ENCODE peak calls at places on chromosomes 3 and 15, in five cellular contexts. C is mammary epithelial cell, T is neural progenitor cell, R is neuronal stem cell, Q is astrocyte. N is an unnamed sample.

GRCh38 chr15:98438326-98438725 is 210.0 kb upstream of the IGF1R start:
- DNase-seq in T (no peak), Q (no peak), R (no peak), C (no peak), N (no peak)

GRCh38 chr3:72584262-72584661 is 264.0 kb downstream of the SHQ1 start:
- DNase-seq in C (no peak), Q (no peak), R (no peak), T (no peak), N (no peak)

GRCh38 chr15:87021771-87022170 is 942.1 kb downstream of the AGBL1 start:
- DNase-seq in Q (peak; percentile 16), C (no peak), R (no peak), T (no peak), N (no peak)

GRCh38 chr3:168034152-168034928 is 61.4 kb downstream of the GOLIM4 start:
- DNase-seq in C (peak; percentile 7), T (no peak), Q (peak; percentile 68), R (no peak), N (no peak)

GRCh38 chr15:33045066-33045810 is 149.3 kb downstream of the FMN1 start:
- DNase-seq in T (no peak), R (no peak), Q (no peak), C (no peak), N (no peak)

GRCh38 chr3:45976191-45977091 is 19.2 kb downstream of the FYCO1 start:
- DNase-seq in C (no peak), R (no peak), Q (no peak), T (no peak), N (no peak)

GRCh38 chr15:27854601-27855000 is 244.5 kb downstream of the OCA2 start:
- DNase-seq in T (no peak), R (no peak), Q (no peak), C (no peak), N (no peak)

GRCh38 chr15:92005154-92005553 is 151.6 kb downstream of the SLCO3A1 start:
- DNase-seq in T (no peak), Q (no peak), R (no peak), C (no peak), N (peak; percentile 81)

GRCh38 chr15:31347067-31347975 is 20.7 kb downstream of the KLF13 start:
- DNase-seq in R (no peak), Q (no peak), C (no peak), T (no peak), N (peak; percentile 50)

GRCh38 chr3:78139166-78139565 is 1099.3 kb downstream of the ROBO2 start:
- DNase-seq in T (no peak), R (no peak), C (peak; percentile 23), Q (peak; percentile 86), N (no peak)

GRCh38 chr15:73322665-73323373 is 45.9 kb downstream of the HCN4 start:
- DNase-seq in T (no peak), Q (no peak), R (no peak), C (no peak), N (no peak)

GRCh38 chr3:69161587-69162196 is 39.3 kb upstream of the LMOD3 start:
- DNase-seq in R (peak; percentile 40), T (peak; percentile 54), Q (no peak), C (peak; percentile 47), N (peak; percentile 54)

GRCh38 chr3:10935028-10935427 is 57.5 kb upstream of the SLC6A1 start:
- DNase-seq in C (no peak), Q (no peak), R (no peak), T (no peak), N (no peak)

GRCh38 chr15:80587816-80588456 is 107.2 kb upstream of the ABHD17C start:
- DNase-seq in R (no peak), T (no peak), Q (peak; percentile 76), C (peak; percentile 49), N (no peak)

GRCh38 chr3:127002195-127003174 is 19.6 kb downstream of the PLXNA1 start:
- DNase-seq in C (peak; percentile 82), Q (peak; percentile 86), R (peak; percentile 79), T (peak; percentile 94), N (peak; percentile 39)

GRCh38 chr15:66802087-66803001 is 100.3 kb downstream of the SMAD6 start:
- DNase-seq in Q (peak; percentile 69), R (no peak), C (no peak), T (no peak), N (no peak)

GRCh38 chr3:66470956-66471686 is 29.7 kb downstream of the LRIG1 start:
- DNase-seq in C (no peak), T (peak; percentile 40), Q (no peak), R (no peak), N (no peak)
- H3K4me1 ChIP-seq in C (peaks cover 18% of the 10 kb centered on the region), T (peaks cover 88% of the 10 kb centered on the region), Q (peaks cover 63% of the 10 kb centered on the region), R (peaks cover 6% of the 10 kb centered on the region), N (peaks cover 84% of the 10 kb centered on the region)

DNA sequence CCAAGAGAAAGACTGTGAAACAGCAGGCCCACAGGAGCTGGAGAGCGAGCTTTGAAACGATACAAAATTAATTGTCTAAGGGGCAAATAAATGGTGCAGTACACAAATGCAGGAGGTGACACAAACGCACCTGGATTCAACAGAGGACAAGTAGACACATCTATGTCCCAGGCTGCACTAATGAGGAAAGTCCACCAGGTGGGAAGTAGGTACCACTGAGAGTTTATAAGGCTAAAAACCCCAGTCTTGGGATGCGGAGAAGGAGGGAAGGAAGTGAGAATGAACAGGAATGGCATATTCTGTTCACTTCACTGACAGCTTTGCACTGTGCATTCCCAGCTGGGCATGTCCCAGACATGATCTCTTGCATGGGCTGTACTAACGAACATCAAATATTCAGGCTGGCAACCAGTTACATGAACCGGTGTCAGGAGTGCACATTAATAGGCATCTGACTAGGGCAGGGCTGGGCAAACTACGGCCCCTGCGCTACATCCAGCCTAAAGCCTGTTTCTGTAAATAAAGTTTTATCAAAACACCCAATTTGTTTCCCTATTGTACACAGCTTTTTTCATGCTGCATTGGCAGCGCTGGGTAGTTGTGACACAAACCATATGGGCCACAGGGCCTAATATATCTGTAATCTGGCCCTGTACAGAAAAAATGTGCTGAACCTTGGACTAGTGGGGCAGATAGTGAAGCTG is 107.1 kb downstream of the IGF2BP2 start:
- DNase-seq in C (peak; percentile 63), Q (no peak), R (no peak), T (no peak), N (no peak)
- H3K4me2 ChIP-seq in C (no peak overlapping the region), Q (peak overlapping the region; percentile 38), R (no peak overlapping the region), T (no peak overlapping the region), N (no peak overlapping the region)

DNA sequence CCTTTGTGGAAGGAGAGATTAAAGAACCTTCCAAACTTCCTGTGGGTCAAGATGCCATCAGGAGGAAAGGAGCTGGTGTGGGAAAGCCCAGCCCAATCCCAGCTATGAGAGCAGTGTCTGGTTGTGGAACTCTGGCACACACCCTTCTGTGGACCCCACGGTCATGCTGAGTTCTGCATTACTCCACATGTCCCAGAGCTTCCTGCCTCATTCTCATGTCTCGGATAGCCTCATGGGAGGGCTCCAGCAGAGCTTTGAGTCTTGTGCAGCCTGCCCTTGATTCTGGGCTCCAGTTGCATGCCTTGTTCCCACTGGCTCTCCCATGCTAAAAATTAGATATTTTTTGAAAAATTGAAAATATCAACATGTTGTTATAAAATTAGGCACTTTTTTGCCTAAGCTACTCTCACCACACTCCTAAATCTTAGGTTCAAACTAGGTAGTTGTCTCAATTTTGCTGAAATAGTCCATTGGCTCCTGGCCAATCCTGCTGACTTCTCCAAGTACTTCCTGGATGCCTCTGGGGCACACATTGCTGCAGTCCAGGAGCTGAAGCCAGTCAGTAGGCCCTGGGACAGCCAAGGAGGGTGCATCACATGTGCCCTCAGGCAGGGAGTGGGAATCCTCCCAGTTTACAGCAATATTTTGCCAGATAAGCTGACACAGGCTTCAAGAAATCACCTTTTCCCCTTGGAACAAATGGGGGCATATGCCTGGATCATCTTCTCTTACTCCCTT is 144.3 kb downstream of the EEFSEC start:
- DNase-seq in R (no peak), C (peak; percentile 32), T (no peak), Q (no peak), N (no peak)
- H2AFZ ChIP-seq in R (no peak overlapping the region), C (no peak overlapping the region), T (no peak overlapping the region), Q (no peak overlapping the region), N (no peak overlapping the region)

DNA sequence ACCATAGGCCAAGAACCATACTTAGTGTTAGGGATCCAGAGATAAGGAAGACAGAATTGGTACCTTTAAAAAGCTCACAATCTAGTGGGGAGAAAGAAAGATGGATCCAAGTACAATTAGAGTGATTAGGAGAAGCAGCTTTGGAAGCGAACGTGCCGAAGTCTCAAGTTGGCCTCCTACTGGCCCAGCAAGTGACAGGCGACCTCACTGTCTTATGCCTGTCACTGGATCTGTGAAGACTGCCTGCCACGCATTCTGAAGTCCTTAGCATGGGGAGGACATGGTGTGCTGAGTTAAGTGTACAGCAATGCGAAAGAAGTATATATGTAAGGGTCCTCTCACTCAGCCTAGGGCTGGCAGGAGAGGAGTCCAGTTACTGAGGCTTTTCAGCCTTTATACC is 141.0 kb downstream of the GABRB3 start:
- DNase-seq in R (no peak), C (no peak), T (peak; percentile 35), Q (no peak), N (peak; percentile 41)
- H3K4me1 ChIP-seq in R (no peaks in the 10 kb centered on the region), C (no peaks in the 10 kb centered on the region), T (peaks cover 9% of the 10 kb centered on the region), Q (no peaks in the 10 kb centered on the region), N (peaks cover 37% of the 10 kb centered on the region)

GRCh38 chr3:17011774-17012338 is 127.1 kb downstream of the PLCL2 start:
- DNase-seq in C (no peak), R (no peak), T (no peak), Q (no peak), N (no peak)

GRCh38 chr3:17014286-17014685 is 129.5 kb downstream of the PLCL2 start:
- DNase-seq in C (no peak), R (no peak), Q (no peak), T (no peak), N (no peak)

GRCh38 chr3:17013050-17013449 is 128.3 kb downstream of the PLCL2 start:
- DNase-seq in T (peak; percentile 82), Q (peak; percentile 10), C (no peak), R (peak; percentile 55), N (no peak)

GRCh38 chr3:17014734-17015133 is 130.0 kb downstream of the PLCL2 start:
- DNase-seq in Q (no peak), T (no peak), C (no peak), R (no peak), N (no peak)

DNA sequence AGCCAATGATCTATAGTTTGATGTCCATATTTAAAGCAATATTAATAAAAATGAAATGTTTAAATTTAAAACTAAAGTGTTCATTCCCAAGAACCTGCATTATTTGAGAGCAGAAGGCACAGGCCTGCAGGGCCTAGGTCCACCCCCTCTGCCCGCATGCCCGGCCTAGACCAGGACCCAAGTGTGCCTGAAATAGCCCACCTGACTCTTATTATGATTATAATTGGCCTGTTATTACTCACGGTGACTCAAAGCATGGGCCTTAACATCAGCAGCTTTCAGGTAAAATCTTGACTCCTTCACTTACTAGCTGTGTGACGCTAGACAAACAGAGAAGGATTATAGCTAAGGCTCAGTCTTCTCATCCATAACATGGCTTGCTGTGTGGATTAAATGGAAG is 128.8 kb downstream of the PLCL2 start:
- DNase-seq in Q (no peak), T (no peak), R (no peak), C (no peak), N (no peak)
- H3K4me2 ChIP-seq in Q (no peak overlapping the region), T (no peak overlapping the region), R (no peak overlapping the region), C (no peak overlapping the region), N (no peak overlapping the region)

GRCh38 chr3:14767245-14767593 is 51.5 kb upstream of the FGD5 start:
- DNase-seq in R (no peak), Q (no peak), T (no peak), C (no peak), N (peak; percentile 16)
- H2AFZ ChIP-seq in R (no peak overlapping the region), Q (no peak overlapping the region), T (no peak overlapping the region), C (no peak overlapping the region), N (no peak overlapping the region)

N was measured in OCI-LY7.